ENCODE peak calls at places on chromosomes 3 and 15, in six cellular contexts. F is HCEC 1CT, C is activated gamma-delta T cell treated with Interleukin-2 at 50 U/mL for 16 hours, A is sigmoid colon, B is NCI-H1694 treated with DMSO at 0.1 percent for 48 hours, N is H4. L is an unnamed sample.

GRCh38 chr15:85725019-85725418 is 69.7 kb downstream of the KLHL25 start:
- DNase-seq in C (no peak), B (no peak), N (no peak), F (peak), A (no peak), L (no peak)

GRCh38 chr15:34160735-34161134 is 49.2 kb downstream of the KATNBL1 start:
- DNase-seq in A (no peak), C (no peak), N (no peak), F (no peak), B (no peak), L (no peak)

GRCh38 chr15:71114887-71115566 is at the start of gene THSD4:
- DNase-seq in N (peak), F (peak), A (peak), C (peak), B (peak), L (peak)

GRCh38 chr3:183178833-183179549 is 16.5 kb upstream of the LAMP3 start:
- DNase-seq in B (peak), F (peak), N (no peak), C (peak), A (no peak), L (peak)

GRCh38 chr15:40114218-40114617 is 5.5 kb upstream of the BMF start:
- DNase-seq in N (no peak), B (no peak), C (no peak), F (no peak), A (no peak), L (no peak)

GRCh38 chr15:58980351-58980939 is 7.0 kb upstream of the RNF111 start:
- DNase-seq in F (peak), C (no peak), A (no peak), B (peak), N (no peak), L (peak)

GRCh38 chr3:140055032-140055791 is 120.2 kb downstream of the CLSTN2 start:
- DNase-seq in C (no peak), N (no peak), F (no peak), B (no peak), A (no peak), L (no peak)

GRCh38 chr3:126934149-126934548 is 48.8 kb upstream of the PLXNA1 start:
- DNase-seq in N (no peak), F (no peak), B (peak), C (no peak), A (peak), L (no peak)

GRCh38 chr3:50295553-50296166 is 3.4 kb upstream of the IFRD2 start:
- DNase-seq in N (no peak), B (no peak), F (no peak), A (peak), C (no peak), L (no peak)

GRCh38 chr15:76576526-76577279 is 240.1 kb downstream of the ISL2 start:
- DNase-seq in C (no peak), F (peak), B (no peak), A (peak), N (peak), L (no peak)

L was measured in RKO.